ENCODE peak calls at places on chromosomes 12 and 14, in eight cellular contexts. P is endothelial cell; J is small intestine; S is ELR; Z is NCI-H1105; G is stimulated activated CD4-positive, alpha-beta T cell treated with anti-CD3 and anti-CD28 coated beads, Interleukin-2, amount 100 ng/mL, for 24 hours; O is lower lobe of right lung; Y is left colon. X is an unnamed sample.

GRCh38 chr14:74841230-74842207 is 34.4 kb downstream of the PROX2 start:
- DNase-seq in J (no peak), Z (no peak), Y (no peak), P (no peak), S (no peak), G (no peak), O (no peak), X (no peak)

GRCh38 chr12:1581973-1582708 is 12.2 kb downstream of the FBXL14 start:
- DNase-seq in O (no peak), Y (no peak), J (no peak), G (no peak), P (no peak), Z (no peak), S (peak), X (no peak)

GRCh38 chr14:68285421-68286179 is 466.0 kb downstream of the RAD51B start:
- DNase-seq in G (peak), Y (no peak), Z (no peak), J (peak), O (peak), S (no peak), P (no peak), X (no peak)

GRCh38 chr12:125683748-125684381 is 618.6 kb downstream of the AACS start:
- DNase-seq in G (no peak), O (peak), Y (peak), J (no peak), S (no peak), Z (peak), P (peak), X (no peak)

GRCh38 chr12:108930155-108930554 is 50.3 kb downstream of the DAO start:
- DNase-seq in P (no peak), O (no peak), S (no peak), G (no peak), Y (no peak), Z (no peak), J (no peak), X (no peak)

GRCh38 chr12:47868552-47869031 is 36.2 kb downstream of the VDR start:
- DNase-seq in J (no peak), P (no peak), Z (no peak), S (no peak), Y (no peak), O (no peak), G (no peak), X (no peak)

GRCh38 chr14:94364037-94364436 is 24.4 kb downstream of the SERPINA1 start:
- DNase-seq in P (no peak), O (no peak), S (no peak), Y (no peak), J (no peak), G (no peak), Z (no peak), X (no peak)

GRCh38 chr14:68283378-68284123 is 464.0 kb downstream of the RAD51B start:
- DNase-seq in P (no peak), J (peak), G (peak), S (no peak), O (peak), Y (peak), Z (no peak), X (no peak)

GRCh38 chr14:103056322-103057027 is 874 bp downstream of the CDC42BPB start:
- DNase-seq in S (peak), J (peak), Y (peak), G (no peak), Z (peak), O (peak), P (peak), X (peak)

GRCh38 chr12:89064780-89065179 is 287.5 kb downstream of the DUSP6 start:
- DNase-seq in J (no peak), Y (no peak), S (peak), P (no peak), G (no peak), Z (no peak), O (no peak), X (peak)

GRCh38 chr12:76866146-76866545 is 12.7 kb downstream of the CSRP2 start:
- DNase-seq in S (no peak), G (no peak), P (no peak), Y (no peak), O (no peak), Z (no peak), J (no peak), X (no peak)

GRCh38 chr12:116358850-116359761 is 81.6 kb upstream of the MED13L start:
- DNase-seq in Z (peak), S (peak), P (peak), O (peak), J (peak), Y (peak), G (peak), X (peak)

GRCh38 chr14:70020350-70021170 is 141.3 kb downstream of the SMOC1 start:
- DNase-seq in J (no peak), G (no peak), P (no peak), Z (no peak), Y (no peak), S (peak), O (no peak), X (no peak)

GRCh38 chr12:124901003-124901402 is 13.4 kb downstream of the UBC start:
- DNase-seq in Z (no peak), J (peak), P (no peak), Y (no peak), G (no peak), O (no peak), S (peak), X (no peak)

GRCh38 chr12:16880864-16881285 is 274.9 kb upstream of the LMO3 start:
- DNase-seq in Z (peak), P (no peak), G (no peak), O (no peak), Y (peak), J (peak), S (no peak), X (no peak)

GRCh38 chr14:28765169-28765906 is 1.2 kb upstream of the FOXG1 start:
- DNase-seq in P (no peak), O (peak), Y (no peak), G (no peak), Z (no peak), S (no peak), J (no peak), X (no peak)

GRCh38 chr14:93007225-93007997 is 84.5 kb downstream of the CHGA start:
- DNase-seq in Y (peak), P (no peak), Z (no peak), O (peak), J (peak), S (peak), G (no peak), X (no peak)

GRCh38 chr14:31785574-31785973 is 224.4 kb downstream of the NUBPL start:
- DNase-seq in P (no peak), G (no peak), Y (no peak), J (no peak), O (no peak), S (no peak), Z (no peak), X (no peak)

GRCh38 chr14:99548871-99549270 is 55.1 kb downstream of the CCDC85C start:
- DNase-seq in O (no peak), G (no peak), S (no peak), Z (no peak), P (no peak), Y (no peak), J (no peak), X (no peak)

GRCh38 chr12:91819132-91819447 is 326.6 kb downstream of the BTG1 start:
- DNase-seq in S (no peak), G (no peak), Y (no peak), O (no peak), J (no peak), Z (no peak), P (no peak), X (peak)

GRCh38 chr14:61678966-61679365 is 16.3 kb upstream of the HIF1A start:
- DNase-seq in Y (no peak), Z (no peak), O (no peak), S (no peak), P (no peak), G (no peak), J (no peak), X (no peak)

GRCh38 chr12:132239796-132240668 is 89.4 kb downstream of the GALNT9 start:
- DNase-seq in Z (no peak), J (no peak), Y (no peak), S (no peak), O (peak), G (no peak), P (no peak), X (no peak)

GRCh38 chr12:117334855-117335587 is 26.4 kb downstream of the NOS1 start:
- DNase-seq in O (no peak), J (no peak), Z (no peak), Y (no peak), G (no peak), S (peak), P (no peak), X (no peak)

GRCh38 chr12:123063535-123063934 is 83.1 kb downstream of the ARL6IP4 start:
- DNase-seq in S (peak), J (no peak), Y (no peak), O (peak), Z (no peak), P (peak), G (no peak), X (no peak)

GRCh38 chr14:98822917-98823316 is 449.1 kb downstream of the BCL11B start:
- DNase-seq in P (no peak), O (no peak), G (no peak), J (no peak), Y (no peak), Z (no peak), S (no peak), X (no peak)

GRCh38 chr14:75875958-75876357 is 105.8 kb downstream of the TGFB3 start:
- DNase-seq in G (no peak), S (peak), J (no peak), O (no peak), P (no peak), Y (no peak), Z (no peak), X (no peak)